ENCODE peak calls at places on chromosomes 12 and 14, in six cellular contexts. B is iris pigment epithelial cell; U is stimulated activated CD8-positive, alpha-beta memory T cell treated with anti-CD3 and anti-CD28 coated beads, Interleukin-12 subunit alpha, Interleukin-12 subunit beta, amount 100 ng/mL, for 4 hours; E is Peyer's patch; I is WTC11; T is NCI-H1417. V is an unnamed sample.

GRCh38 chr14:87049886-87050820 is 942.8 kb downstream of the GALC start:
- DNase-seq in B (peak; percentile 3), U (no peak), E (no peak), I (peak; percentile 62), T (peak; percentile 72), V (no peak)

GRCh38 chr12:108316153-108316892 is 22.8 kb downstream of the CMKLR1 start:
- DNase-seq in B (no peak), U (no peak), E (no peak), I (peak; percentile 47), T (no peak), V (no peak)

GRCh38 chr12:63822352-63822751 is 22.1 kb upstream of the SRGAP1 start:
- DNase-seq in B (peak; percentile 71), U (no peak), E (no peak), I (no peak), T (no peak), V (no peak)

GRCh38 chr12:7642876-7643309 is 22.8 kb downstream of the APOBEC1 start:
- DNase-seq in B (peak; percentile 18), U (no peak), E (no peak), I (peak; percentile 45), T (no peak), V (no peak)

GRCh38 chr14:69501362-69501964 is 16.9 kb downstream of the PLEKHD1 start:
- DNase-seq in B (peak; percentile 23), U (no peak), E (no peak), I (no peak), T (no peak), V (no peak)

GRCh38 chr12:66119870-66120241 is 10.7 kb downstream of the LLPH start:
- DNase-seq in B (no peak), U (no peak), E (no peak), I (no peak), T (no peak), V (no peak)

GRCh38 chr12:106192659-106193403 is 54.1 kb upstream of the NUAK1 start:
- DNase-seq in B (no peak), U (no peak), E (no peak), I (no peak), T (no peak), V (no peak)

GRCh38 chr14:104292084-104292970 is 153.9 kb downstream of the KIF26A start:
- DNase-seq in B (no peak), U (no peak), E (peak; percentile 23), I (peak; percentile 16), T (no peak), V (no peak)

GRCh38 chr14:88804035-88804434 is 11.3 kb upstream of the EML5 start:
- DNase-seq in B (no peak), U (no peak), E (no peak), I (no peak), T (no peak), V (no peak)

GRCh38 chr14:21643407-21643806 is 8.7 kb upstream of the OR10G2 start:
- DNase-seq in B (no peak), U (no peak), E (no peak), I (no peak), T (no peak), V (no peak)

GRCh38 chr12:77521458-77522115 is 309.1 kb upstream of the NAV3 start:
- DNase-seq in B (peak; percentile 4), U (no peak), E (no peak), I (no peak), T (no peak), V (no peak)

GRCh38 chr12:71972441-71973074 is 33.9 kb downstream of the TPH2 start:
- DNase-seq in B (no peak), U (no peak), E (no peak), I (no peak), T (peak; percentile 67), V (no peak)

GRCh38 chr14:22544406-22544805 is 44.6 kb downstream of the DAD1 start:
- DNase-seq in B (no peak), U (no peak), E (no peak), I (no peak), T (no peak), V (no peak)

GRCh38 chr14:75522224-75522764 is at the start of gene BATF:
- DNase-seq in B (no peak), U (peak; percentile 61), E (no peak), I (no peak), T (no peak), V (no peak)

GRCh38 chr12:115983226-115983798 is 294.2 kb downstream of the MED13L start:
- DNase-seq in B (no peak), U (no peak), E (no peak), I (peak; percentile 73), T (peak; percentile 10), V (no peak)

GRCh38 chr14:106564058-106564643 is 1037.8 kb downstream of the TMEM121 start:
- DNase-seq in B (no peak), U (peak; percentile 28), E (peak; percentile 67), I (no peak), T (peak; percentile 26), V (no peak)

GRCh38 chr12:19972325-19973288 is 395.7 kb upstream of the PDE3A start:
- DNase-seq in B (no peak), U (no peak), E (no peak), I (no peak), T (no peak), V (no peak)

GRCh38 chr12:53103860-53104305 is 597 bp downstream of the SOAT2 start:
- DNase-seq in B (peak; percentile 18), U (no peak), E (no peak), I (no peak), T (no peak), V (peak; percentile 6)

GRCh38 chr14:105430535-105430934 is 10.9 kb downstream of the MTA1 start:
- DNase-seq in B (peak; percentile 77), U (no peak), E (no peak), I (no peak), T (no peak), V (no peak)

GRCh38 chr14:106586098-106586704 is 1059.8 kb downstream of the TMEM121 start:
- DNase-seq in B (no peak), U (peak; percentile 24), E (no peak), I (no peak), T (peak; percentile 47), V (no peak)

GRCh38 chr14:24368562-24369252 is 723 bp downstream of the NFATC4 start:
- DNase-seq in B (peak; percentile 38), U (peak; percentile 33), E (no peak), I (peak; percentile 82), T (peak; percentile 89), V (peak; percentile 77)

GRCh38 chr12:1913377-1914115 is 4.9 kb downstream of the CACNA2D4 start:
- DNase-seq in B (no peak), U (no peak), E (no peak), I (no peak), T (no peak), V (no peak)

GRCh38 chr14:100309028-100309718 is 2.9 kb upstream of the SLC25A29 start:
- DNase-seq in B (no peak), U (no peak), E (no peak), I (no peak), T (no peak), V (no peak)

GRCh38 chr14:51395361-51395849 is 155.4 kb downstream of the TMX1 start:
- DNase-seq in B (peak; percentile 84), U (no peak), E (peak; percentile 45), I (peak; percentile 12), T (no peak), V (no peak)